ENCODE peak calls at places on chromosomes 13 and 19, in four cellular contexts. I, Z, E and U are unnamed samples. For H3K4me1, the result is how much of the 10 kb centered on the place peaks cover.

GRCh38 chr19:18999016-18999758 is 34.1 kb downstream of the SUGP2 start:
- DNase-seq in E (no peak), I (peak), Z (peak), U (peak)

GRCh38 chr19:56960959-56961622 is 120.6 kb upstream of the PEG3 start:
- DNase-seq in I (no peak), E (no peak), Z (no peak), U (no peak)

GRCh38 chr19:11194173-11194572 is 3.2 kb downstream of the KANK2 start:
- DNase-seq in E (no peak), Z (no peak), I (no peak), U (no peak)

GRCh38 chr13:58165617-58166016 is 534.1 kb downstream of the PCDH17 start:
- DNase-seq in Z (no peak), E (no peak), I (no peak), U (peak)

GRCh38 chr19:44723952-44724319 is 24.6 kb upstream of the BCL3 start:
- DNase-seq in Z (peak), E (peak), I (peak), U (peak)

GRCh38 chr13:95512957-95513356 is 39.6 kb upstream of the CLDN10 start:
- DNase-seq in E (no peak), I (no peak), Z (no peak), U (no peak)

GRCh38 chr19:51602189-51602854 is 27.9 kb downstream of the SIGLEC5 start:
- DNase-seq in E (no peak), Z (no peak), I (no peak), U (no peak)

GRCh38 chr19:13079542-13079986 is 23.1 kb downstream of the LYL1 start:
- DNase-seq in I (no peak), E (no peak), Z (no peak), U (peak)

GRCh38 chr13:31431722-31432137 is 232.0 kb downstream of the B3GLCT start:
- DNase-seq in E (peak), Z (peak), I (peak), U (peak)

GRCh38 chr13:93004919-93005318 is 221.7 kb upstream of the GPC6 start:
- DNase-seq in I (no peak), E (no peak), Z (no peak), U (peak)

GRCh38 chr19:917323-918151 is at the start of gene KISS1R:
- DNase-seq in Z (no peak), E (no peak), I (no peak), U (no peak)

GRCh38 chr19:56295531-56296455 is 18.8 kb downstream of the ZSCAN5A start:
- DNase-seq in I (no peak), Z (no peak), E (no peak), U (no peak)

GRCh38 chr19:17560205-17560595 is 4.8 kb downstream of the COLGALT1 start:
- DNase-seq in Z (no peak), I (peak), E (peak), U (peak)

GRCh38 chr19:8423821-8424223 is 10.7 kb downstream of the MARCHF2 start:
- DNase-seq in E (peak), I (peak), Z (no peak), U (peak)

GRCh38 chr13:113964251-113964995 is 9.5 kb downstream of the C13orf46 start:
- DNase-seq in E (peak), I (no peak), Z (no peak), U (no peak)

GRCh38 chr13:93045836-93046235 is 180.8 kb upstream of the GPC6 start:
- DNase-seq in E (no peak), Z (no peak), I (peak), U (peak)

GRCh38 chr19:6038634-6039405 is 60.9 kb upstream of the RANBP3 start:
- DNase-seq in Z (no peak), I (no peak), E (no peak), U (peak)

GRCh38 chr19:13953021-13953531 is 767 bp downstream of the DCAF15 start:
- DNase-seq in E (no peak), Z (no peak), I (no peak), U (peak)

GRCh38 chr19:12611361-12611699 is 610 bp downstream of the ZNF791 start:
- DNase-seq in I (peak), Z (no peak), E (peak), U (peak)

GRCh38 chr19:43765109-43765876 is 10.5 kb upstream of the SMG9 start:
- DNase-seq in Z (no peak), E (peak), I (peak), U (peak)

GRCh38 chr13:48731957-48732569 is 78.3 kb downstream of the CYSLTR2 start:
- DNase-seq in E (peak), Z (no peak), I (no peak), U (no peak)

GRCh38 chr13:51584731-51585191 is 499 bp downstream of the WDFY2 start:
- DNase-seq in I (peak), E (peak), Z (peak), U (peak)

GRCh38 chr13:51585696-51586095 is 1.4 kb downstream of the WDFY2 start:
- DNase-seq in I (peak), Z (no peak), E (no peak), U (no peak)

GRCh38 chr13:51583875-51584730 is at the start of gene WDFY2:
- DNase-seq in E (peak), I (peak), Z (peak), U (peak)

GRCh38 chr13:51583469-51583874 is 790 bp upstream of the WDFY2 start:
- DNase-seq in Z (no peak), E (no peak), I (no peak), U (no peak)

DNA sequence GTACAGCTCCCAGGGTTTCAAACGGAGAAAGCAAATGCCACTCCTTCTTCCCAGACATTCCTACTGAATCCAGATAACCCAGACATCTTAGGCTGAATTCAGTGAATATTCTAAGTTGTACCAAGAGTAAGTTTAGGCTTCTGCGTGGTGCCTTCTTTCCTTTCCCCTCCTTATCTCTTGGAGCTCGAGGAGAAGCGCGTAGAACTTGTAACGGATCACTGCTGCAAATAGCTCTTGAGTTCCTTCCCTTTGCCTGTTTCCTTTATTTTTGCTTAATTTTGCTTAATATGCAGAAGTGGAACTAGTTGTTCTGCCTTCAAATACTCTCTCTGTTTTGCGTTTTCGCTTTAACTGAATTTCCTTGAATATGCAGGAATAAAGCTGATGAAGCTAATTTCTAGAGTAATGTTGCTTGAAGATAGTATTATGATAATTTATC is 991 bp downstream of the WDFY2 start:
- DNase-seq in Z (peak), I (no peak), E (no peak), U (peak)
- H3K4me1 ChIP-seq in Z (under half), I (under half), E (under half), U (under half)

GRCh38 chr19:47716270-47716937 is 3.2 kb downstream of the EHD2 start:
- DNase-seq in I (no peak), E (no peak), Z (no peak), U (no peak)
- H3K4me1 ChIP-seq in I (under half), E (under half), Z (under half), U (under half)

DNA sequence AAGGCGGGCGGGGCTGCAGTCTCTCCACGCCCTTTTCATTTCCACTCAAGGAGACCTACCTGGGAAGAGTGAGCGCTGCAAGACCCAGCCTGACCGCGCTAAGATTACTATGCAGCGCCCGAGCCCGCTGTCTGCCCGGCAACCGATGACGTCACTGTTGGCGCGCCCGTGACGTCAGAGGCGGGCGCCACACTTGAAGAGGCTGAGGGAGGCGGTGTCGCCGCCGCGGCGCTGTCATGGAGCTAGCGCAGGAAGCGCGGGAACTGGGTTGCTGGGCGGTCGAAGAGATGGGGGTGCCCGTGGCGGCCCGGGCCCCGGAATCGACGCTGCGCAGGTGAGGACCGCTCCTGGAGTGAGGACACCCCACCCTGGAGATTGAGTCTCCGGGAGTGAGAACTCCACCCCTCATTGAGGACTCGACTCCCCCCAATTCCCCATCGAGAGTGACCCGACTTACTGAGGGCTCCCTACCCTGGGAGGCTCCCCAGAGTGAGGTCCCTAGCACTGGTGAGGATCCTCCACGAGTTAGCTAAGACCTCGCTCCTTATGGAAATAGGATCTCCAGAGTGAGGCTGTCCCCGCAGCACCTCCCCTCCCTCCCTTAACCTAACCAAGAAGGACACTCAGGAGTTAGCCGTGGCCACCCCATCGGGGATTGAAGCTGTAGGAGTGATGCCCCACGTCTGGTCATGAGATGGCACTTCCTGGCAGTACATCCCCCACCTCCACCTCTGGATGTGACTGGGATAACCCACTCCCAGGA is at the start of gene HAUS5:
- DNase-seq in I (peak), E (peak), Z (peak), U (peak)
- H3K4me1 ChIP-seq in I (under half), E (under half), Z (under half), U (under half)

GRCh38 chr13:41315466-41316047 is 4.5 kb downstream of the NAA16 start:
- DNase-seq in E (no peak), I (peak), Z (no peak), U (peak)
- H3K4me1 ChIP-seq in E (under half), I (under half), Z (under half), U (under half)

DNA sequence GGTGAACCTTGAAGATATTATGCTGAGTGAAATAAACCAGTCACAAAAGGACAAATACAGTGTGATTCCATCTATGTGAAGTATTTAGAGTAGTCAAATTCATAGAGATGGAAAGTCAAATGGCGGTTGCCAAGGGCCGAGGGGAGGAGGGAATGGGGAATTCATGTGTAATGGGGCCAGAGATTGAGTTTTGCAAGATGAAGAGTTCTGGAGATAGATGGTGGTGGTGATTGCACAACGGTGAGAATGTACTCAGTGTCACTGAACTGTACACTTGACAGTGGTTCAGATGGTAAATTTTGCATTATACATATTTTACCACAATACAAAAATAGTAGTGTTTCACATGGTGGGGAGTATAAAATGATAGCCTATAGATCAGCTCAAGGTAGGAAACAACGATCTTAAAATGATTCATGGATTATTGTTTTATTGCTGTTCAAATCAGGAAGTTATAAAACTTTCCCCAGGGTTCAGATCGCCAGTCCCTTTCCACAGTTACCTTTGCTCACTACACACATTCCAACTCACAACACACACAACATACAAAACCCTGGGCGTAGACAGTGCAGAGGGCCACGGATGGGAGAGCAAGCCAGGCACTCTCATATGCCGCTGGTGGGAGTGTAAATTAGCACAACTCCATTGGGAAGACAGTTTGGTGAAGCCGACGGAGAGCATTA is 219.9 kb downstream of the ZIC5 start:
- DNase-seq in E (no peak), I (no peak), Z (no peak), U (no peak)
- H3K4me1 ChIP-seq in E (under half), I (under half), Z (under half), U (under half)

GRCh38 chr19:38845374-38846024 is 4.3 kb downstream of the HNRNPL start:
- DNase-seq in Z (no peak), E (peak), I (no peak), U (no peak)
- H3K4me1 ChIP-seq in Z (half or more), E (under half), I (under half), U (under half)

GRCh38 chr19:47157455-47158321 is 27.1 kb downstream of the SAE1 start:
- DNase-seq in Z (peak), E (no peak), I (peak), U (peak)

GRCh38 chr19:47158367-47158791 is 27.7 kb downstream of the SAE1 start:
- DNase-seq in E (no peak), Z (no peak), I (no peak), U (no peak)

GRCh38 chr19:47155141-47155540 is 24.5 kb downstream of the SAE1 start:
- DNase-seq in I (no peak), Z (no peak), E (no peak), U (peak)

GRCh38 chr19:47158879-47159509 is 28.4 kb downstream of the SAE1 start:
- DNase-seq in I (peak), E (no peak), Z (peak), U (peak)

DNA sequence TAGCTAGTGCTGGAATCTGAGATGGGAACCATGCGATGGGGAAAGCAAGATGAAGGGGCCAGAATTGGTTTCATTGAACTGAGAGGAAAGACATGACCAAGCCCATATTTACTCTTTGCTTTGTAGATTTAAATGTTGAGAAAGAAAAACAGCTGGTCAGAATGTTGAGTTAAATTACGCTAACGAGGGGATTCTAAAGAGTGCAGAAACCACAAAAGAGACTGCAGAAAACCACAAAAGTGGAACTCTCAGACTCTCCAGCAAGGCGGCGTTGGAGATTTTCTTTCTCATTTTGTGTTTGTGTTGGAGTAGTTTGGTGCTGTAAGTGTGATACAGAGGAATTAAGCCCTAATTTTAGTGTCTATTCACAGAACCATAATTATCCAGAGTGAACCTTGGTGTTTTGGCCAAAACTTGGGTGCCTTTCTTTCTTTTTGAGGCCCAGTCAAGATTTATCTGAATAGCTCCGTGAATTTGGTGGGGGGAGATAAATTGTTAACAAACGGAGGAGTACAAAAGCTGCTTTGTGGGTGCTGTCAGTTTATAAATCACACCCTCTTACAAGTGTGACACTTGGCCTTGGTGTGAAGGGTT is 26.3 kb downstream of the SAE1 start:
- DNase-seq in E (no peak), Z (peak), I (peak), U (peak)
- H3K4me1 ChIP-seq in E (under half), Z (under half), I (under half), U (under half)

GRCh38 chr13:111789420-111789819 is 277.5 kb upstream of the SOX1 start:
- DNase-seq in Z (no peak), E (no peak), I (no peak), U (no peak)
- H3K4me1 ChIP-seq in Z (under half), E (under half), I (under half), U (under half)

GRCh38 chr19:3533563-3534216 is 5.3 kb upstream of the TEKTIP1 start:
- DNase-seq in Z (no peak), I (no peak), E (no peak), U (no peak)
- H3K4me1 ChIP-seq in Z (under half), I (under half), E (under half), U (under half)

GRCh38 chr19:3362217-3362907 is 4.0 kb upstream of the NFIC start:
- DNase-seq in I (no peak), Z (no peak), E (no peak), U (no peak)
- H3K4me1 ChIP-seq in I (under half), Z (half or more), E (under half), U (under half)